ENCODE peak calls at places on chromosome 16, in seven cellular contexts. F is mesendoderm, V is H9, K is H1, X is mesenchymal stem cell, B is IMR-90, E is trophoblast cell. D is an unnamed sample. For H3K27me3, the result is how much of the 10 kb centered on the place peaks cover.

GRCh38 chr16:30095166-30096078 is 591 bp downstream of the YPEL3 start:
- DNase-seq in F (no peak), V (no peak), E (no peak), K (no peak), B (no peak), X (no peak), D (no peak)

GRCh38 chr16:66135376-66135775 is 231.1 kb upstream of the CDH5 start:
- DNase-seq in X (no peak), V (no peak), F (no peak), B (peak), K (no peak), E (no peak), D (no peak)

GRCh38 chr16:48498761-48499600 is 111.0 kb downstream of the N4BP1 start:
- DNase-seq in F (peak), E (no peak), X (peak), B (peak), V (no peak), K (no peak), D (no peak)

GRCh38 chr16:29729116-29729521 is 16.7 kb downstream of the C16orf54 start:
- DNase-seq in B (peak), V (no peak), E (peak), F (peak), K (no peak), X (peak), D (peak)

GRCh38 chr16:69035375-69035774 is 70.1 kb upstream of the HAS3 start:
- DNase-seq in X (no peak), K (no peak), B (no peak), F (no peak), E (no peak), V (no peak), D (no peak)

GRCh38 chr16:87628246-87628923 is 26.1 kb downstream of the JPH3 start:
- DNase-seq in E (no peak), V (no peak), F (no peak), X (no peak), K (no peak), B (no peak), D (no peak)

GRCh38 chr16:24980077-24980793 is 34.9 kb downstream of the ARHGAP17 start:
- DNase-seq in E (peak), K (no peak), X (no peak), V (peak), B (no peak), F (no peak), D (no peak)

GRCh38 chr16:47311738-47312505 is 148.9 kb downstream of the ITFG1 start:
- DNase-seq in K (no peak), B (peak), E (no peak), F (peak), V (peak), X (no peak), D (no peak)

GRCh38 chr16:70163596-70163995 is 10.0 kb upstream of the CLEC18C start:
- DNase-seq in B (no peak), F (no peak), X (no peak), K (no peak), V (no peak), E (no peak), D (no peak)

GRCh38 chr16:13829712-13830304 is 90.1 kb upstream of the ERCC4 start:
- DNase-seq in V (no peak), F (no peak), X (no peak), K (no peak), E (no peak), B (no peak), D (no peak)

GRCh38 chr16:90022209-90023077 is 3.2 kb upstream of the DBNDD1 start:
- DNase-seq in E (peak), X (peak), K (peak), V (peak), B (peak), F (peak), D (no peak)

GRCh38 chr16:64964126-64964540 is 157.7 kb downstream of the CDH11 start:
- DNase-seq in F (no peak), B (peak), X (peak), V (no peak), K (no peak), E (no peak), D (no peak)

GRCh38 chr16:80663078-80663477 is 122.3 kb downstream of the DYNLRB2 start:
- DNase-seq in K (no peak), B (no peak), E (no peak), V (no peak), F (no peak), X (no peak), D (no peak)

GRCh38 chr16:67594256-67594915 is 32.1 kb downstream of the CTCF start:
- DNase-seq in V (no peak), F (no peak), E (no peak), X (no peak), B (no peak), K (no peak), D (no peak)

GRCh38 chr16:48444574-48444973 is 59.4 kb upstream of the SIAH1 start:
- DNase-seq in V (no peak), F (no peak), E (peak), K (no peak), X (peak), B (peak), D (no peak)

GRCh38 chr16:31465788-31466370 is 6.1 kb upstream of the TGFB1I1 start:
- DNase-seq in K (no peak), X (no peak), V (no peak), E (no peak), B (no peak), F (no peak), D (no peak)

GRCh38 chr16:55021595-55022475 is 91.2 kb downstream of the IRX5 start:
- DNase-seq in X (no peak), V (peak), K (peak), E (no peak), F (peak), B (no peak), D (no peak)

GRCh38 chr16:3952342-3953131 is 72.0 kb upstream of the CREBBP start:
- DNase-seq in B (no peak), V (peak), E (no peak), F (peak), K (no peak), X (no peak), D (no peak)

GRCh38 chr16:8849411-8850011 is 19.3 kb downstream of the CARHSP1 start:
- DNase-seq in X (peak), B (no peak), V (no peak), E (no peak), F (no peak), K (no peak), D (no peak)

GRCh38 chr16:46743232-46743719 is 4.9 kb downstream of the MYLK3 start:
- DNase-seq in K (no peak), F (peak), B (peak), V (peak), X (peak), E (peak), D (no peak)

GRCh38 chr16:11003141-11003540 is 58.8 kb downstream of the CLEC16A start:
- DNase-seq in X (no peak), F (no peak), E (no peak), V (no peak), K (no peak), B (no peak), D (no peak)

GRCh38 chr16:69709456-69710084 is 16.8 kb downstream of the NQO1 start:
- DNase-seq in V (no peak), X (peak), B (peak), E (no peak), F (peak), K (peak), D (peak)

GRCh38 chr16:85989376-85989775 is 90.4 kb downstream of the IRF8 start:
- DNase-seq in E (no peak), X (no peak), V (no peak), K (no peak), B (no peak), F (no peak), D (no peak)

GRCh38 chr16:86118467-86119307 is 219.7 kb downstream of the IRF8 start:
- DNase-seq in F (no peak), X (peak), V (no peak), B (peak), E (no peak), K (no peak), D (no peak)

GRCh38 chr16:22183901-22184614 is 21.8 kb downstream of the SDR42E2 start:
- DNase-seq in B (no peak), E (no peak), F (peak), V (peak), X (no peak), K (peak), D (no peak)

GRCh38 chr16:19135896-19136438 is 22.2 kb downstream of the ITPRIPL2 start:
- DNase-seq in E (peak), X (no peak), F (peak), K (no peak), B (peak), V (no peak), D (no peak)

DNA sequence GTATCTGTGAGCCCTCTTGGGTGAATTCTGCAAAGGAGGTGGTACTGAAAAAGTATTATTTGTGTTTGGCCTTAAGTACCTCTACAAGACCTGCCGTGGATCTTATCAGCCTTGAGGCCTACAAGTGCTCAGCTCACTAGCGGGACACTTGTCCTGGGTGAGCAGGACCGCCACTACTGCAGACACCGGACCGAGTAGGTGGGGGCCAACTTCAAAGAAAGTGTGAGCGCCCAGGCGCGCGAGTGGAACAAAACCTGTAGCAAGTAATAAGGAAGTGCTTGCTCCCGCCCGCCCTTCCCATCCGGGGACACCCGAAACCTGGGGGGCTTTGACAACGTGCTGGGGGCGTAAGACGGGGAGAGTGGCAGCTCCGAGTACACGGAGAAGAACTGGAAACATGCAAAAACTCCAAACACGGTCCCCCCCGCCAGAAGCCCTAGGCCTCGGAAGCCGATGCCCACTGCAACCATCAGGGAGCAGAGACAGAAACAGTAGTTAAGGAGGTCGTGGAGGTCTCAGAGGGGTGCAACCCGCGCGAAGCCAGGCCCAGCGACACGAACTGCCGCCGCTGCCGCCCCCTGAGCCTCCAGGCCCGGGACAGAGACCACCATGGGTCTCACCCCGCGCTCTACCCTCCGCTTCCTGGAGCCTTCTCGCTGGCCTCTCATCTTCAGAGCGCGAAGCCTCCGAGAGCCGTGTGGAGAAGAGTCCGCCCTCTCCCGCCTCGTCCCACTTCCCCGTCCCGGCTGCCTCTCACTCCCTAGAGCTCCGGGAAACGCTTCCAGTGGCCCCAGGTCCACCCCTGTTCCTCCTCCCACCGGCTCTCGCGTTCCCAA is 563 bp downstream of the CNOT1 start:
- DNase-seq in X (peak), F (peak), E (no peak), V (peak), B (peak), K (peak), D (peak)
- H2BK120ac ChIP-seq in X (peak), F (peak), E (peak), V (peak), B (peak), K (no peak), D (peak)

GRCh38 chr16:88640520-88641247 is 2.3 kb downstream of the IL17C start:
- DNase-seq in B (no peak), E (no peak), V (no peak), K (no peak), F (no peak), X (no peak), D (no peak)
- H3K27me3 ChIP-seq in B (under half), E (under half), V (under half), K (under half), F (under half), X (half or more), D (under half)

GRCh38 chr16:57381791-57382534 is 9.7 kb downstream of the CX3CL1 start:
- DNase-seq in V (no peak), F (no peak), B (no peak), K (no peak), E (no peak), X (no peak), D (no peak)
- H2BK120ac ChIP-seq in V (no peak), F (no peak), B (no peak), K (no peak), E (peak), X (peak), D (no peak)

DNA sequence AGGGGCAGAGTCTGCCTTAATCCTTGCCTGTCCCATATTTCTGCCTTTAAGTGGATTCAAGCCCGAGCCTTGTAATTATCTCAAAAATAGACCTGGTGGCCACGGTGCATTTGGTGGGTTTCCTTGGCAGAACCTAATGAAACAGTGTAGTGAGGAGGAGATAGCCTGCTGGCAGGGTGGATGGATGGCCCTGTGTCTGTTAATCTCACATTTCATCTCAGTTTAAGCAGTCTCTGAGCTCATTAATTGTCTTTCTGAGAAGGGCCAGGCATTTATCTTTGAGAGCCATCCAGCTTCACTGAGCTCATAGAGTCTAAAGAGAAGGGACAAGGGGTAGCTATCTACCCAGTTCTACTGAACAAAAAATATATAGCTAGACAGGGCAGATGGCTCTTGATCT is 364.0 kb upstream of the EEF2KMT start:
- DNase-seq in K (no peak), V (no peak), E (no peak), F (no peak), B (no peak), X (no peak), D (no peak)
- H3K27me3 ChIP-seq in K (under half), V (under half), E (under half), F (under half), B (under half), X (under half), D (under half)

DNA sequence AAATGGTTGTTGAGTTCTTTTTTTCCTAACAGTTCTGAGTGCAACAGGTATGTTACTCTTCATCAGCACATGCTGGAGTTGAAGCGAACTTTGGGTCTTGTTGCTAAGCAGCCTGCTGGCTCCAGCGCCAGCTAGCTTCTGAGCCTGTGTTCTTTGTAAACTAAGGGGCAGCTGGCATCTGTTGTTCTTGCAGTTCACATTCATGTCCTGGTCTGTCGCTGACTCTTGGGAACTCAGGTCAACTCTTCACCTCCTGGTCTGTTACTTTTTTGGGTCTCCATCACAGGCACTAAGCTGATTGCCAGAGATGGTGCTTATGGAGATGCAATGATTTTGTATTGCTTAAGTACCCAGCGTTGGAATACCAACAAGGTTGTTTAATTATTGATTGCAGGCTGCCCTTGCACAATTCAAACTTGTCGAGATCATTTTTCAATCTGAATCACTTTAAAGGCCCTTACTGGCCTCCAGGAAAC is 40.8 kb downstream of the USP10 start:
- DNase-seq in V (no peak), F (no peak), B (no peak), X (no peak), E (no peak), K (no peak), D (no peak)
- H2BK120ac ChIP-seq in V (no peak), F (no peak), B (peak), X (no peak), E (no peak), K (no peak), D (no peak)

GRCh38 chr16:27853101-27853500 is 210.4 kb downstream of the GSG1L start:
- DNase-seq in V (no peak), X (no peak), K (no peak), B (no peak), E (no peak), F (no peak), D (no peak)

GRCh38 chr16:27851586-27851985 is 211.9 kb downstream of the GSG1L start:
- DNase-seq in V (no peak), B (no peak), E (no peak), F (no peak), K (no peak), X (no peak), D (no peak)

GRCh38 chr16:27852116-27852515 is 211.4 kb downstream of the GSG1L start:
- DNase-seq in V (no peak), K (no peak), B (no peak), X (no peak), E (no peak), F (no peak), D (no peak)

GRCh38 chr16:27853651-27854050 is 209.9 kb downstream of the GSG1L start:
- DNase-seq in V (no peak), B (no peak), K (no peak), E (no peak), X (no peak), F (no peak), D (no peak)

GRCh38 chr16:27852681-27853080 is 210.8 kb downstream of the GSG1L start:
- DNase-seq in F (no peak), K (no peak), B (no peak), E (no peak), V (no peak), X (no peak), D (no peak)
- H3K27me3 ChIP-seq in F (under half), K (under half), B (under half), E (under half), V (under half), X (half or more), D (under half)

DNA sequence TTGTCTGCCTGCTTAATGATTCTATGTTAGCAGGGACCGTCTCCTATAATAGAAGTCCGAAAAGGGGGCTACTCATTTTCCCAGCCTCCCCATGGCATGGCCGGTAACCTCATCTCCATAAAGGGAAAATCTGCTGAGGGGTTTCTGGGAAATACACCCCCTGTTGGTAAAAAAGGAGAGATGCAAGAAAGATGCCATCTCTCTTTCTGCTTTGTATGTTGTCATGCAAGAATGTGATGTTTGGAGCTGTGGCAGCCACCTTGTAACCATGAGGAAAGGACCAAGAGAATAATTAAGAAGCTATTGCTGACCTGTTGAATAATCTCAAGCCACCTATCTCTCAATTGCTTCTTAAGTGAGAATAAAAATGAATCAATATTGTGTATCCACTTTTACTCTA is 94.8 kb upstream of the XYLT1 start:
- DNase-seq in V (no peak), F (no peak), X (no peak), E (no peak), K (no peak), B (no peak), D (no peak)
- H2BK120ac ChIP-seq in V (no peak), F (no peak), X (no peak), E (no peak), K (no peak), B (no peak), D (no peak)

D was measured in neuronal stem cell.